ENCODE peak calls at places on chromosomes 11 and 22, in nine cellular contexts. P is stimulated activated CD4-positive, alpha-beta T cell treated with anti-CD3 and anti-CD28 coated beads, Interleukin-4, amount 100 ng/mL, for 1 hour; M is A172; J is posterior cingulate gyrus; Z is cardiac muscle cell; V is activated naive CD4-positive, alpha-beta T cell treated with anti-CD3 and anti-CD28 coated beads, Interleukin-2, amount 50 U/mL, for 16 hours; H is lower leg skin; N is T-helper 1 cell; L is NCI-H510A. S is an unnamed sample.

GRCh38 chr11:85718126-85718943 is 32.3 kb upstream of the CCDC89 start:
- DNase-seq in P (no peak), M (no peak), J (no peak), Z (no peak), V (no peak), H (no peak), N (no peak), L (no peak), S (no peak)

GRCh38 chr22:35986085-35986484 is 42.5 kb downstream of the RBFOX2 start:
- DNase-seq in P (no peak), M (no peak), J (no peak), Z (no peak), V (no peak), H (no peak), N (no peak), L (no peak), S (no peak)

GRCh38 chr11:116697011-116697410 is 75.8 kb downstream of the BUD13 start:
- DNase-seq in P (no peak), M (no peak), J (no peak), Z (no peak), V (no peak), H (no peak), N (no peak), L (peak; percentile 38), S (no peak)

GRCh38 chr11:43982421-43982820 is 40.0 kb downstream of the C11orf96 start:
- DNase-seq in P (no peak), M (no peak), J (no peak), Z (no peak), V (no peak), H (peak; percentile 74), N (no peak), L (no peak), S (no peak)

GRCh38 chr11:62671272-62671603 is 235 bp upstream of the UQCC3 start:
- DNase-seq in P (no peak), M (no peak), J (no peak), Z (no peak), V (no peak), H (no peak), N (no peak), L (no peak), S (no peak)

GRCh38 chr22:21718492-21718891 is 17.1 kb downstream of the YPEL1 start:
- DNase-seq in P (no peak), M (no peak), J (no peak), Z (no peak), V (no peak), H (no peak), N (no peak), L (no peak), S (no peak)

GRCh38 chr11:128026596-128026995 is 560.8 kb downstream of the ETS1 start:
- DNase-seq in P (no peak), M (peak; percentile 87), J (no peak), Z (no peak), V (no peak), H (no peak), N (no peak), L (no peak), S (no peak)

GRCh38 chr11:4134844-4135243 is 40.2 kb downstream of the RRM1 start:
- DNase-seq in P (no peak), M (peak; percentile 85), J (no peak), Z (no peak), V (no peak), H (no peak), N (no peak), L (no peak), S (no peak)

GRCh38 chr11:5564259-5565019 is 16.1 kb upstream of the OR52H1 start:
- DNase-seq in P (no peak), M (peak; percentile 10), J (no peak), Z (no peak), V (no peak), H (no peak), N (no peak), L (no peak), S (peak; percentile 7)

GRCh38 chr11:6611092-6612007 is 666 bp downstream of the TAF10 start:
- DNase-seq in P (peak; percentile 36), M (no peak), J (no peak), Z (no peak), V (peak; percentile 35), H (peak; percentile 92), N (no peak), L (no peak), S (no peak)

GRCh38 chr11:118004543-118005223 is 18.5 kb downstream of the IL10RA start:
- DNase-seq in P (no peak), M (no peak), J (no peak), Z (no peak), V (no peak), H (peak; percentile 48), N (no peak), L (no peak), S (no peak)

GRCh38 chr11:47906066-47906465 is 57.9 kb upstream of the NUP160 start:
- DNase-seq in P (no peak), M (no peak), J (no peak), Z (no peak), V (no peak), H (no peak), N (no peak), L (no peak), S (no peak)

S was measured in Jurkat, Clone E6-1.